ENCODE peak calls at places on chromosomes 11 and 22, in seven cellular contexts. A is prostate gland, R is sigmoid colon, B is esophagus muscularis mucosa, I is K562, O is GM12891, P is HCT116. L is an unnamed sample.

GRCh38 chr22:49298834-49299750 is 528.6 kb downstream of the BRD1 start:
- DNase-seq in A (no peak), R (no peak), B (no peak), I (no peak), O (no peak), P (no peak), L (peak; percentile 56)

GRCh38 chr11:126375726-126376125 is 20.2 kb downstream of the ST3GAL4 start:
- DNase-seq in A (no peak), R (no peak), B (no peak), I (no peak), O (no peak), P (no peak), L (peak; percentile 26)

GRCh38 chr11:125514336-125515101 is 18.5 kb upstream of the FEZ1 start:
- DNase-seq in A (no peak), R (no peak), B (no peak), I (no peak), O (no peak), P (no peak), L (no peak)

GRCh38 chr11:65856689-65857499 is 1.1 kb downstream of the CFL1 start:
- DNase-seq in A (peak; percentile 84), R (peak; percentile 92), B (peak; percentile 96), I (peak; percentile 76), O (no peak), P (no peak), L (peak; percentile 93)

GRCh38 chr11:67120456-67120855 is 1.4 kb downstream of the KDM2A start:
- DNase-seq in A (no peak), R (no peak), B (no peak), I (no peak), O (no peak), P (no peak), L (peak; percentile 2)

GRCh38 chr11:101960231-101960630 is 43.9 kb upstream of the ANGPTL5 start:
- DNase-seq in A (no peak), R (no peak), B (no peak), I (no peak), O (no peak), P (no peak), L (no peak)

GRCh38 chr22:41417622-41418390 is 28.8 kb downstream of the TOB2 start:
- DNase-seq in A (peak; percentile 94), R (peak; percentile 99), B (no peak), I (no peak), O (no peak), P (no peak), L (peak; percentile 91)

GRCh38 chr11:126169291-126169690 is 42.2 kb downstream of the RPUSD4 start:
- DNase-seq in A (no peak), R (no peak), B (no peak), I (no peak), O (no peak), P (no peak), L (no peak)

GRCh38 chr11:74492974-74493815 is at the start of gene LIPT2:
- DNase-seq in A (peak; percentile 97), R (peak; percentile 98), B (peak; percentile 99), I (peak; percentile 93), O (peak; percentile 83), P (peak; percentile 96), L (peak; percentile 97)

GRCh38 chr11:128776434-128777284 is 82.8 kb downstream of the FLI1 start:
- DNase-seq in A (no peak), R (no peak), B (no peak), I (peak; percentile 59), O (peak; percentile 48), P (peak; percentile 22), L (no peak)

GRCh38 chr22:35357883-35358621 is 22.8 kb upstream of the HMOX1 start:
- DNase-seq in A (no peak), R (no peak), B (no peak), I (no peak), O (no peak), P (peak; percentile 72), L (no peak)

GRCh38 chr11:113577356-113578163 is 102.4 kb upstream of the DRD2 start:
- DNase-seq in A (no peak), R (no peak), B (peak; percentile 79), I (no peak), O (no peak), P (no peak), L (no peak)

GRCh38 chr11:22340803-22341581 is 2.8 kb downstream of the SLC17A6 start:
- DNase-seq in A (no peak), R (no peak), B (no peak), I (no peak), O (no peak), P (no peak), L (no peak)

GRCh38 chr22:32585737-32586136 is 111.1 kb downstream of the FBXO7 start:
- DNase-seq in A (no peak), R (no peak), B (no peak), I (no peak), O (no peak), P (no peak), L (no peak)

GRCh38 chr22:50606126-50606525 is 5.5 kb downstream of the MAPK8IP2 start:
- DNase-seq in A (no peak), R (peak; percentile 59), B (no peak), I (no peak), O (no peak), P (no peak), L (peak; percentile 31)

DNA sequence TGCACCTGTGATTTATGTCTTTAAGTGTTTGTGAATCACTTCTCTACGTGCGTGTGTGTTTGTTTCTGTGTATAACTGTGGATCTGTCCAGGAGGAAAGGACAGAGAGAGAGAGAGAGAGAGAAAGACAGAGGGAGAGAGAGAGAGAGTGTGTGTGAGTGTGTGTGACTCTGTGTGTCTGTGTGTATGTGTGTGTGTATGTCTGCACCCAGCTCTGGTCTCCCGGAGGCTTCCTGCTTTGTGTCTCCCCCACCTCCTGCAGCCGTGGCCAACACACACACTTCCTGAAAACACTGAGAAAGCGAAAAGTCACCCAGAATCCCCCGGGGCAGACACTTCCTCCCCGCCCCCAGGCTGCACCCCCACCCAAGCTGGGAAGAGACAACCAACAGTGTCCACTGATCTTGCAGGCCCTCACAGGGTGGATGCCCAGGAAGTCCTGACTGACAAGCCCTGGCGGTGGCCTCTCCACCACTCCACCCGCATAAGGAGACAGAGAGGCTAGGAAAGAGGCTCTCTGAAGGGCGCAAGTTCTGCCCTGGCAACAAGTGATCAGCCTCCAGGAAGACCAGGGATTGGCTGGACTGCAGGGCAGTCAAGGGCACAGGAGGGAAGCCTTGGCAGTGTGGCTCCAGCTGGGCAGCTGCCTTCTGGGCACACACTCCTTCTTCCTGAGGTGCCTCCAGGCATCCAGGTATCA is 30.0 kb downstream of the ARAP1 start:
- DNase-seq in A (peak; percentile 88), R (peak; percentile 93), B (peak; percentile 98), I (peak; percentile 88), O (peak; percentile 90), P (peak; percentile 81), L (peak; percentile 93)
- TF ChIP-seq POLR2AphosphoS5 in A (peak; percentile 71), R (peak; percentile 81), B (peak; percentile 70), I (peak; percentile 49), O (peak; percentile 68), P (peak; percentile 72), L (no peak)

DNA sequence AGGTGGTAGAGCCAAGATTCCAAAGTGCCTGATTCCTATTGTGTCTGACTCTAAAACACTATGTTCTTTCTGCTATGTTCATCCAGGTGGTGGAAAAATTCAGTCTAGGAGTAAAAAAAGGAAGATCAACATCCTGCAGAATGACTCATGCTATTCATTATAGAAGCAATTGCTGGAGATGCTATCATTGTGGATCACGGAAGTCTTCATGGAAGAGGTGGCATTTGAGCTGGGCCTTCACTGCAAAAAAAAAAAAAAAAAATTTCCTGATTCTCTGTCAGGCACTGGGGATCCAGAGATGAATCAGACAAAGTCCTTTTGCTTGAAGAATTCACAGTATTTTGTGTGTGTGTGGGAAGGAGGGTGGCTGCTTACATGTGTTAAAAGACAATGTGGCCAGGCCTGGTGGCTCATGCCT is 1.4 kb upstream of the UVRAG start:
- DNase-seq in A (no peak), R (no peak), B (no peak), I (no peak), O (no peak), P (no peak), L (no peak)
- TF ChIP-seq POLR2A in A (no peak), R (no peak), B (no peak), I (no peak), O (no peak), P (no peak), L (no peak)

GRCh38 chr22:27990451-27990840 is 71.4 kb upstream of the PITPNB start:
- DNase-seq in A (no peak), R (peak; percentile 46), B (no peak), I (no peak), O (no peak), P (no peak), L (peak; percentile 47)

GRCh38 chr22:27991586-27992293 is 72.7 kb upstream of the PITPNB start:
- DNase-seq in A (no peak), R (peak; percentile 33), B (no peak), I (no peak), O (no peak), P (no peak), L (peak; percentile 41)

GRCh38 chr22:27992294-27993165 is 73.5 kb upstream of the PITPNB start:
- DNase-seq in A (no peak), R (peak; percentile 60), B (no peak), I (no peak), O (no peak), P (no peak), L (peak; percentile 54)

GRCh38 chr22:27989758-27990450 is 70.8 kb upstream of the PITPNB start:
- DNase-seq in A (no peak), R (peak; percentile 59), B (no peak), I (no peak), O (no peak), P (no peak), L (peak; percentile 53)

DNA sequence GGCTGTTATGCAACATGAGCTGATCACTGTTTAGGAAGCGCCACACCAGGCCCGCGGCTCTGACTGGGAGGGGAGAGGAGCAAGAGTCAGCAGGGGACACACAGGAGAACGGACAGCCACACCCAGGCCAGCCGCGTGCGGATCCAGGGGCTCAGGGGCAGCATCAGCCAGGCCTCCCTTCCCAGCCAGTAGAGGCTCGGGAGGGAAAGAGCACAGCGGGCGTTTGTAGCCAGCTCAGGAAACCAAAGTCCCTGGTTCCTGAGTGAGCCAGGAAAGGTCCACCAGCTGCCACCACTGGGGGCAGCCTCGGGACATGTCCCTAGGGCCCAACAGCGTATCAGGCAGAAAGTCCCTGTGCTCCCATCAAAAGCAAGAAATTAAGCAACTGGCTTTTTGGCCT is 71.8 kb upstream of the PITPNB start:
- DNase-seq in A (no peak), R (peak; percentile 88), B (no peak), I (peak; percentile 71), O (peak; percentile 55), P (peak; percentile 32), L (peak; percentile 77)
- TF ChIP-seq POLR2AphosphoS5 in A (no peak), R (no peak), B (peak; percentile 49), I (no peak), O (no peak), P (no peak), L (no peak)

DNA sequence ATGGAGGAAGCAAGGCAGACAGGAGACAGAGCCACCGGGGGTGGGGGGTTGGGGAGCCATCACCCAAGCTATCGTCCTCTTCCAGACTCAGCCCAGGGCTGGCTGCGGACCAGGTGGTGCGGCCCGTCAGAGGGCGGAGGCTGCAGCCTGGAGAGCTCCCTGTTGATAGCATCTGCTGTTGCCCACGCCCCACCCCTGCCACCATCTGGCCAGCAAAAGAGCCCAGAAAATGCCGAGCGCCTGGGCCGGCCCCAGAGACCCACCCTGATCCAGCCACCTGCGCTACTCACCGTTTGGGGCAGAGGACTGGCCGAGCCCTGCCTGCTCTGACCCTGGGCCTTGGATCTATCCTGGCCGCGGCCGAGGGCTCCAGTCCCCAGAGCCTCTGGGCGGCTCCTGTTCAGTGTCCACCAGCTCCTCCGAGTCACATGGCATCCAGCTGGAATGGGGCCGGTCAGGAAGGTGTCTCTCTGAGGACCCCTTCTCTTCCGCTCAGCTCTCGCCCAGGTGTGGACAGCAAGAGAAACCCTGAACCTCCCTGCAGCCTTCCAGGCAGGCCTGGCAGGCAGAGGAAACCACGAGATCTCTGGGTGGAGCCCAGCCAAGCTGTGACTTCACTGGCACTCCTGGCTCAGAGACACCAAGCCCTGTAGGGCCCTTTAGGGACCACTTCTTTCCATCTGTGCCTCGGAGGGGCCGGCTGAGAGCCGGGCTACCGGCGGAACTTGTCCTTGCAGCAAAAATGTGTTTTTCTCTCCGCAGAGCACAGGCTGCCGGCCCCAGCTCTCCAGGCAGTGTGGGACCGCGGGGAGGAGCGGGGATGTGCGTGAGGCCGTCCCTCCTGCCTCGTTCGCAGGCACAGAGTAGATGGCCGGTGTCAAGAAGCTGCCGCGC is at the start of gene MRGPRE:
- DNase-seq in A (no peak), R (peak; percentile 61), B (no peak), I (peak; percentile 88), O (no peak), P (no peak), L (peak; percentile 74)
- TF ChIP-seq POLR2A in A (no peak), R (no peak), B (no peak), I (no peak), O (no peak), P (no peak), L (no peak)